ENCODE peak calls at places on chromosome 6, in six cellular contexts. One of them, this sample, is unnamed.

GRCh38 chr6:32068867-32069266 is 30.7 kb downstream of the CYP21A2 start:
- DNase-seq in ELR: no peak
- DNase-seq in fibroblast of pulmonary artery: no peak
- DNase-seq in skeletal muscle cell: no peak
- DNase-seq in right cardiac atrium: no peak
- DNase-seq in epithelial cell of esophagus: no peak
- DNase-seq in this sample: no peak

GRCh38 chr6:41732601-41733348 is 2.6 kb downstream of the TFEB start:
- DNase-seq in fibroblast of pulmonary artery: no peak
- DNase-seq in epithelial cell of esophagus: peak; percentile 53
- DNase-seq in ELR: no peak
- DNase-seq in skeletal muscle cell: no peak
- DNase-seq in right cardiac atrium: no peak
- DNase-seq in this sample: no peak

GRCh38 chr6:149910721-149911151 is 12.2 kb downstream of the RAET1G start:
- DNase-seq in fibroblast of pulmonary artery: no peak
- DNase-seq in epithelial cell of esophagus: no peak
- DNase-seq in right cardiac atrium: no peak
- DNase-seq in skeletal muscle cell: no peak
- DNase-seq in ELR: no peak
- DNase-seq in this sample: no peak

GRCh38 chr6:45420909-45421699 is 43.4 kb upstream of the SUPT3H start:
- DNase-seq in epithelial cell of esophagus: no peak
- DNase-seq in right cardiac atrium: no peak
- DNase-seq in skeletal muscle cell: no peak
- DNase-seq in fibroblast of pulmonary artery: peak; percentile 47
- DNase-seq in ELR: no peak
- DNase-seq in this sample: no peak

GRCh38 chr6:408599-409102 is 17.1 kb downstream of the IRF4 start:
- DNase-seq in ELR: no peak
- DNase-seq in epithelial cell of esophagus: peak; percentile 22
- DNase-seq in fibroblast of pulmonary artery: peak; percentile 41
- DNase-seq in skeletal muscle cell: no peak
- DNase-seq in right cardiac atrium: peak; percentile 70
- DNase-seq in this sample: no peak

GRCh38 chr6:26317503-26317902 is 47.5 kb upstream of the BTN3A2 start:
- DNase-seq in right cardiac atrium: no peak
- DNase-seq in skeletal muscle cell: no peak
- DNase-seq in fibroblast of pulmonary artery: no peak
- DNase-seq in epithelial cell of esophagus: no peak
- DNase-seq in ELR: no peak
- DNase-seq in this sample: no peak

GRCh38 chr6:84777888-84778287 is 13.5 kb upstream of the TBX18 start:
- DNase-seq in fibroblast of pulmonary artery: no peak
- DNase-seq in right cardiac atrium: no peak
- DNase-seq in skeletal muscle cell: no peak
- DNase-seq in ELR: peak; percentile 66
- DNase-seq in epithelial cell of esophagus: peak; percentile 33
- DNase-seq in this sample: no peak

GRCh38 chr6:31901415-31901952 is 402 bp downstream of the ZBTB12 start:
- DNase-seq in skeletal muscle cell: no peak
- DNase-seq in epithelial cell of esophagus: peak; percentile 38
- DNase-seq in right cardiac atrium: peak; percentile 74
- DNase-seq in ELR: peak; percentile 73
- DNase-seq in fibroblast of pulmonary artery: peak; percentile 42
- DNase-seq in this sample: no peak

GRCh38 chr6:138099832-138100231 is 7.4 kb downstream of the PERP start:
- DNase-seq in skeletal muscle cell: peak; percentile 67
- DNase-seq in right cardiac atrium: no peak
- DNase-seq in ELR: peak; percentile 31
- DNase-seq in fibroblast of pulmonary artery: peak; percentile 47
- DNase-seq in epithelial cell of esophagus: peak; percentile 94
- DNase-seq in this sample: no peak

GRCh38 chr6:106098383-106099234 is 12.5 kb downstream of the PRDM1 start:
- DNase-seq in right cardiac atrium: no peak
- DNase-seq in skeletal muscle cell: no peak
- DNase-seq in epithelial cell of esophagus: peak; percentile 95
- DNase-seq in fibroblast of pulmonary artery: peak; percentile 72
- DNase-seq in ELR: peak; percentile 80
- DNase-seq in this sample: peak; percentile 66

GRCh38 chr6:16352258-16352635 is 113.9 kb downstream of the GMPR start:
- DNase-seq in right cardiac atrium: no peak
- DNase-seq in skeletal muscle cell: no peak
- DNase-seq in ELR: peak; percentile 33
- DNase-seq in fibroblast of pulmonary artery: peak; percentile 76
- DNase-seq in epithelial cell of esophagus: no peak
- DNase-seq in this sample: no peak

GRCh38 chr6:87431263-87431662 is 23.5 kb downstream of the CFAP206 start:
- DNase-seq in skeletal muscle cell: no peak
- DNase-seq in epithelial cell of esophagus: peak; percentile 41
- DNase-seq in ELR: peak; percentile 33
- DNase-seq in right cardiac atrium: no peak
- DNase-seq in fibroblast of pulmonary artery: peak; percentile 3
- DNase-seq in this sample: no peak

GRCh38 chr6:20789162-20789561 is 254.9 kb downstream of the CDKAL1 start:
- DNase-seq in skeletal muscle cell: no peak
- DNase-seq in fibroblast of pulmonary artery: peak; percentile 64
- DNase-seq in ELR: peak; percentile 11
- DNase-seq in right cardiac atrium: no peak
- DNase-seq in epithelial cell of esophagus: peak; percentile 36
- DNase-seq in this sample: no peak

GRCh38 chr6:150043096-150043495 is 17.8 kb upstream of the RAET1L start:
- DNase-seq in fibroblast of pulmonary artery: no peak
- DNase-seq in ELR: no peak
- DNase-seq in skeletal muscle cell: no peak
- DNase-seq in right cardiac atrium: no peak
- DNase-seq in epithelial cell of esophagus: no peak
- DNase-seq in this sample: no peak

GRCh38 chr6:48032156-48032555 is 78.8 kb downstream of the PTCHD4 start:
- DNase-seq in skeletal muscle cell: peak; percentile 89
- DNase-seq in right cardiac atrium: no peak
- DNase-seq in epithelial cell of esophagus: peak; percentile 76
- DNase-seq in fibroblast of pulmonary artery: peak; percentile 77
- DNase-seq in ELR: peak; percentile 88
- DNase-seq in this sample: peak; percentile 19

GRCh38 chr6:160379464-160379863 is 31.3 kb downstream of the SLC22A3 start:
- DNase-seq in right cardiac atrium: no peak
- DNase-seq in epithelial cell of esophagus: peak; percentile 81
- DNase-seq in ELR: peak; percentile 79
- DNase-seq in skeletal muscle cell: no peak
- DNase-seq in fibroblast of pulmonary artery: peak; percentile 70
- DNase-seq in this sample: peak; percentile 66

GRCh38 chr6:50724381-50725124 is 11.2 kb downstream of the TFAP2D start:
- DNase-seq in skeletal muscle cell: no peak
- DNase-seq in right cardiac atrium: no peak
- DNase-seq in fibroblast of pulmonary artery: no peak
- DNase-seq in epithelial cell of esophagus: no peak
- DNase-seq in ELR: no peak
- DNase-seq in this sample: no peak

GRCh38 chr6:17478223-17478907 is 85.0 kb downstream of the CAP2 start:
- DNase-seq in skeletal muscle cell: no peak
- DNase-seq in fibroblast of pulmonary artery: peak; percentile 24
- DNase-seq in ELR: no peak
- DNase-seq in epithelial cell of esophagus: no peak
- DNase-seq in right cardiac atrium: no peak
- DNase-seq in this sample: no peak

GRCh38 chr6:19994909-19995308 is 157.7 kb downstream of the ID4 start:
- DNase-seq in epithelial cell of esophagus: no peak
- DNase-seq in right cardiac atrium: no peak
- DNase-seq in fibroblast of pulmonary artery: no peak
- DNase-seq in ELR: no peak
- DNase-seq in skeletal muscle cell: no peak
- DNase-seq in this sample: no peak

GRCh38 chr6:156016186-156016976 is 560.7 kb upstream of the NOX3 start:
- DNase-seq in right cardiac atrium: no peak
- DNase-seq in fibroblast of pulmonary artery: no peak
- DNase-seq in epithelial cell of esophagus: no peak
- DNase-seq in skeletal muscle cell: no peak
- DNase-seq in ELR: no peak
- DNase-seq in this sample: no peak

GRCh38 chr6:34511923-34512737 is 44.0 kb downstream of the SPDEF start:
- DNase-seq in epithelial cell of esophagus: no peak
- DNase-seq in fibroblast of pulmonary artery: no peak
- DNase-seq in skeletal muscle cell: no peak
- DNase-seq in right cardiac atrium: no peak
- DNase-seq in ELR: no peak
- DNase-seq in this sample: no peak

GRCh38 chr6:77123527-77123926 is 339.8 kb downstream of the HTR1B start:
- DNase-seq in fibroblast of pulmonary artery: no peak
- DNase-seq in ELR: peak; percentile 17
- DNase-seq in right cardiac atrium: no peak
- DNase-seq in skeletal muscle cell: no peak
- DNase-seq in epithelial cell of esophagus: peak; percentile 29
- DNase-seq in this sample: no peak

GRCh38 chr6:29474996-29475395 is 12.8 kb downstream of the MAS1L start:
- DNase-seq in skeletal muscle cell: no peak
- DNase-seq in epithelial cell of esophagus: no peak
- DNase-seq in right cardiac atrium: no peak
- DNase-seq in fibroblast of pulmonary artery: no peak
- DNase-seq in ELR: peak; percentile 51
- DNase-seq in this sample: no peak

GRCh38 chr6:37485259-37485658 is 14.4 kb downstream of the CCDC167 start:
- DNase-seq in epithelial cell of esophagus: no peak
- DNase-seq in fibroblast of pulmonary artery: no peak
- DNase-seq in skeletal muscle cell: no peak
- DNase-seq in right cardiac atrium: no peak
- DNase-seq in ELR: peak; percentile 33
- DNase-seq in this sample: no peak

GRCh38 chr6:169046483-169047192 is 207.0 kb downstream of the THBS2 start:
- DNase-seq in skeletal muscle cell: peak; percentile 65
- DNase-seq in ELR: peak; percentile 76
- DNase-seq in right cardiac atrium: no peak
- DNase-seq in fibroblast of pulmonary artery: no peak
- DNase-seq in epithelial cell of esophagus: peak; percentile 6
- DNase-seq in this sample: no peak

GRCh38 chr6:144899161-144899560 is 614.0 kb downstream of the UTRN start:
- DNase-seq in skeletal muscle cell: peak; percentile 74
- DNase-seq in right cardiac atrium: no peak
- DNase-seq in epithelial cell of esophagus: no peak
- DNase-seq in fibroblast of pulmonary artery: peak; percentile 56
- DNase-seq in ELR: peak; percentile 63
- DNase-seq in this sample: no peak